ENCODE peak calls at places on chromosome 9, in seven cellular contexts. One of them, this sample, is unnamed. For H3K36me3, the result is how much of the 10 kb centered on the place peaks cover.

GRCh38 chr9:120486347-120486746 is 93.6 kb downstream of the CDK5RAP2 start:
- DNase-seq in thoracic aorta: no peak
- DNase-seq in stomach: peak
- DNase-seq in upper lobe of right lung: no peak
- DNase-seq in body of pancreas: no peak
- DNase-seq in MM.1S: no peak
- DNase-seq in cardiac muscle cell: no peak
- DNase-seq in this sample: no peak

GRCh38 chr9:14106699-14107098 is 207.2 kb downstream of the NFIB start:
- DNase-seq in MM.1S: no peak
- DNase-seq in cardiac muscle cell: no peak
- DNase-seq in stomach: no peak
- DNase-seq in body of pancreas: no peak
- DNase-seq in upper lobe of right lung: no peak
- DNase-seq in thoracic aorta: no peak
- DNase-seq in this sample: no peak

GRCh38 chr9:20640331-20641187 is 18.3 kb upstream of the MLLT3 start:
- DNase-seq in MM.1S: peak
- DNase-seq in thoracic aorta: no peak
- DNase-seq in cardiac muscle cell: peak
- DNase-seq in body of pancreas: peak
- DNase-seq in stomach: peak
- DNase-seq in upper lobe of right lung: no peak
- DNase-seq in this sample: no peak

GRCh38 chr9:20236676-20237075 is 385.6 kb downstream of the MLLT3 start:
- DNase-seq in thoracic aorta: no peak
- DNase-seq in MM.1S: no peak
- DNase-seq in body of pancreas: peak
- DNase-seq in stomach: no peak
- DNase-seq in upper lobe of right lung: no peak
- DNase-seq in cardiac muscle cell: no peak
- DNase-seq in this sample: no peak

GRCh38 chr9:116629700-116630099 is 57.4 kb upstream of the TRIM32 start:
- DNase-seq in cardiac muscle cell: no peak
- DNase-seq in thoracic aorta: no peak
- DNase-seq in MM.1S: no peak
- DNase-seq in body of pancreas: no peak
- DNase-seq in stomach: no peak
- DNase-seq in upper lobe of right lung: no peak
- DNase-seq in this sample: no peak

GRCh38 chr9:81801190-81801589 is 111.8 kb upstream of the TLE1 start:
- DNase-seq in MM.1S: no peak
- DNase-seq in upper lobe of right lung: no peak
- DNase-seq in body of pancreas: no peak
- DNase-seq in thoracic aorta: no peak
- DNase-seq in cardiac muscle cell: no peak
- DNase-seq in stomach: no peak
- DNase-seq in this sample: peak

GRCh38 chr9:87336914-87337333 is 160.7 kb upstream of the DAPK1 start:
- DNase-seq in thoracic aorta: no peak
- DNase-seq in upper lobe of right lung: no peak
- DNase-seq in MM.1S: peak
- DNase-seq in stomach: peak
- DNase-seq in cardiac muscle cell: peak
- DNase-seq in body of pancreas: peak
- DNase-seq in this sample: peak

GRCh38 chr9:14380061-14380836 is 66.3 kb upstream of the NFIB start:
- DNase-seq in thoracic aorta: no peak
- DNase-seq in stomach: no peak
- DNase-seq in cardiac muscle cell: no peak
- DNase-seq in body of pancreas: no peak
- DNase-seq in MM.1S: no peak
- DNase-seq in upper lobe of right lung: no peak
- DNase-seq in this sample: no peak

GRCh38 chr9:101673642-101674041 is 64.8 kb downstream of the GRIN3A start:
- DNase-seq in stomach: no peak
- DNase-seq in body of pancreas: no peak
- DNase-seq in upper lobe of right lung: no peak
- DNase-seq in thoracic aorta: no peak
- DNase-seq in cardiac muscle cell: no peak
- DNase-seq in MM.1S: no peak
- DNase-seq in this sample: no peak
- H3K36me3 ChIP-seq in stomach: under half
- H3K36me3 ChIP-seq in body of pancreas: under half
- H3K36me3 ChIP-seq in upper lobe of right lung: under half
- H3K36me3 ChIP-seq in thoracic aorta: under half
- H3K36me3 ChIP-seq in cardiac muscle cell: under half
- H3K36me3 ChIP-seq in MM.1S: under half
- H3K36me3 ChIP-seq in this sample: under half

GRCh38 chr9:92647671-92648446 is 22.1 kb downstream of the IPPK start:
- DNase-seq in cardiac muscle cell: no peak
- DNase-seq in stomach: peak
- DNase-seq in body of pancreas: no peak
- DNase-seq in thoracic aorta: no peak
- DNase-seq in MM.1S: no peak
- DNase-seq in upper lobe of right lung: no peak
- DNase-seq in this sample: no peak
- H3K36me3 ChIP-seq in cardiac muscle cell: under half
- H3K36me3 ChIP-seq in stomach: half or more
- H3K36me3 ChIP-seq in body of pancreas: under half
- H3K36me3 ChIP-seq in thoracic aorta: under half
- H3K36me3 ChIP-seq in MM.1S: under half
- H3K36me3 ChIP-seq in upper lobe of right lung: half or more
- H3K36me3 ChIP-seq in this sample: under half

DNA sequence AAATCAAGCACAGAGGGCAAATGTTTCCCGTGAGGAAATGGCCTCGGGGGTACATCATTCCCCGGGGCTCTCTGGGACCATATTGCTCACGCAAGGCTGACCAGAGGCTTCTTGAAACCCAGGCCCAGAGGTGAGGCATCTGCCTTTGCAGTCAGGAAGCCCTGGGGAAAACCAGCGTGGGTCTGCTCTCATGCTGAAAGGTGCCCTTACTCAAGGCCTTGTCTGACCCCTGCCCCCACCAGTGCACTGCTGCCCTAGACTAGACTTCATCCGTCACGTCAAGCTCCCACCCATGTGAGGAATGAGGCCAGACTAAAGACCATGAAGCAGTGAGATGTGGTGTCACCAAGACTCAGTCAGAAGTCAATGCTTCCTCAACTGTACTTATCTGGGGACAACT is 66.1 kb downstream of the PAX5 start:
- DNase-seq in body of pancreas: no peak
- DNase-seq in thoracic aorta: no peak
- DNase-seq in stomach: no peak
- DNase-seq in cardiac muscle cell: no peak
- DNase-seq in MM.1S: no peak
- DNase-seq in upper lobe of right lung: peak
- DNase-seq in this sample: no peak
- H3K36me3 ChIP-seq in body of pancreas: under half
- H3K36me3 ChIP-seq in thoracic aorta: under half
- H3K36me3 ChIP-seq in stomach: under half
- H3K36me3 ChIP-seq in cardiac muscle cell: under half
- H3K36me3 ChIP-seq in MM.1S: under half
- H3K36me3 ChIP-seq in upper lobe of right lung: under half
- H3K36me3 ChIP-seq in this sample: under half

GRCh38 chr9:85600675-85601263 is 141.0 kb downstream of the AGTPBP1 start:
- DNase-seq in stomach: no peak
- DNase-seq in body of pancreas: no peak
- DNase-seq in MM.1S: no peak
- DNase-seq in cardiac muscle cell: no peak
- DNase-seq in upper lobe of right lung: no peak
- DNase-seq in thoracic aorta: no peak
- DNase-seq in this sample: no peak

GRCh38 chr9:85602742-85603141 is 139.0 kb downstream of the AGTPBP1 start:
- DNase-seq in upper lobe of right lung: no peak
- DNase-seq in MM.1S: no peak
- DNase-seq in stomach: no peak
- DNase-seq in cardiac muscle cell: no peak
- DNase-seq in body of pancreas: no peak
- DNase-seq in thoracic aorta: no peak
- DNase-seq in this sample: no peak

GRCh38 chr9:85603920-85604319 is 137.8 kb downstream of the AGTPBP1 start:
- DNase-seq in thoracic aorta: no peak
- DNase-seq in upper lobe of right lung: no peak
- DNase-seq in cardiac muscle cell: no peak
- DNase-seq in stomach: no peak
- DNase-seq in MM.1S: no peak
- DNase-seq in body of pancreas: no peak
- DNase-seq in this sample: no peak

GRCh38 chr9:85610074-85610855 is 131.5 kb downstream of the AGTPBP1 start:
- DNase-seq in MM.1S: peak
- DNase-seq in upper lobe of right lung: no peak
- DNase-seq in thoracic aorta: no peak
- DNase-seq in body of pancreas: peak
- DNase-seq in cardiac muscle cell: peak
- DNase-seq in stomach: no peak
- DNase-seq in this sample: no peak

DNA sequence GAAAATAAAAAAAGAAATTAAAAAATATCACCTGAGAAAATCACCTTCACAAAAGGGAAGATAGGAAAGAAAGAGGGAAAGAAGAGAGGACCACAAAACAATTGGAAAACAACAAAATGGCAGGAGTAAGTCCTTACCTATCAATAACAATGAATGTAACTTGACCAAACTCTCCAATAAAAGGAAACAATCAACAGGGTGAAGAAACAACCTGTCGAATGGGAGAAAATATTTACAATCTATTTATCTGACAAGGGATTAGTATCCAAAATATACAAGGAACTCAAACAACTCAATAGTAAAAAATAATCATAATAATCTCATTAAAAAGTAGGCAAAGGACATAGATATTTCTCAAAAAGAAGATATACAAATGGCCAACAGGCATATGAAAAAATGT is 135.8 kb downstream of the AGTPBP1 start:
- DNase-seq in stomach: no peak
- DNase-seq in thoracic aorta: no peak
- DNase-seq in body of pancreas: no peak
- DNase-seq in MM.1S: no peak
- DNase-seq in cardiac muscle cell: no peak
- DNase-seq in upper lobe of right lung: no peak
- DNase-seq in this sample: no peak
- H3K36me3 ChIP-seq in stomach: under half
- H3K36me3 ChIP-seq in thoracic aorta: under half
- H3K36me3 ChIP-seq in body of pancreas: under half
- H3K36me3 ChIP-seq in MM.1S: under half
- H3K36me3 ChIP-seq in cardiac muscle cell: under half
- H3K36me3 ChIP-seq in upper lobe of right lung: under half
- H3K36me3 ChIP-seq in this sample: under half

GRCh38 chr9:33914887-33915286 is 97.9 kb downstream of the UBE2R2 start:
- DNase-seq in thoracic aorta: no peak
- DNase-seq in body of pancreas: no peak
- DNase-seq in cardiac muscle cell: no peak
- DNase-seq in upper lobe of right lung: no peak
- DNase-seq in stomach: no peak
- DNase-seq in MM.1S: no peak
- DNase-seq in this sample: no peak
- H3K36me3 ChIP-seq in thoracic aorta: under half
- H3K36me3 ChIP-seq in body of pancreas: under half
- H3K36me3 ChIP-seq in cardiac muscle cell: under half
- H3K36me3 ChIP-seq in upper lobe of right lung: half or more
- H3K36me3 ChIP-seq in stomach: half or more
- H3K36me3 ChIP-seq in MM.1S: under half
- H3K36me3 ChIP-seq in this sample: under half

This sample was measured in PC-9.